ENCODE peak calls at places on chromosomes 16 and 17, in nine cellular contexts. I is hepatocyte, S is cardiac muscle cell, V is mucosa of descending colon, Q is Peyer's patch, B is OCI-LY7, P is right lobe of liver, U is A673, Y is tibial artery. X is an unnamed sample.

GRCh38 chr16:49586466-49586865 is 212.9 kb downstream of the C16orf78 start:
- DNase-seq in I (no peak), S (no peak), V (no peak), Q (no peak), B (no peak), P (no peak), U (no peak), Y (peak; percentile 42), X (no peak)

GRCh38 chr17:72125226-72125651 is 4.4 kb downstream of the SOX9 start:
- DNase-seq in I (no peak), S (peak; percentile 34), V (no peak), Q (no peak), B (no peak), P (no peak), U (no peak), Y (no peak), X (no peak)

GRCh38 chr16:5309946-5310611 is 212.5 kb upstream of the EEF2KMT start:
- DNase-seq in I (no peak), S (no peak), V (no peak), Q (no peak), B (no peak), P (no peak), U (no peak), Y (no peak), X (no peak)

GRCh38 chr16:48963901-48964615 is 317.6 kb downstream of the CBLN1 start:
- DNase-seq in I (peak; percentile 73), S (no peak), V (no peak), Q (no peak), B (no peak), P (no peak), U (no peak), Y (no peak), X (no peak)

GRCh38 chr17:5011928-5012327 is 14.2 kb downstream of the KIF1C start:
- DNase-seq in I (no peak), S (no peak), V (no peak), Q (no peak), B (no peak), P (no peak), U (no peak), Y (no peak), X (no peak)

GRCh38 chr16:50376997-50377396 is 8.2 kb upstream of the BRD7 start:
- DNase-seq in I (no peak), S (no peak), V (no peak), Q (no peak), B (no peak), P (no peak), U (no peak), Y (no peak), X (no peak)

GRCh38 chr17:44502598-44503079 is 567 bp downstream of the GPATCH8 start:
- DNase-seq in I (peak; percentile 34), S (no peak), V (no peak), Q (no peak), B (peak; percentile 21), P (no peak), U (no peak), Y (no peak), X (no peak)

GRCh38 chr16:12025472-12025871 is 48.9 kb downstream of the SNX29 start:
- DNase-seq in I (no peak), S (no peak), V (no peak), Q (no peak), B (no peak), P (no peak), U (peak; percentile 15), Y (no peak), X (no peak)

GRCh38 chr16:89052191-89052787 is 41.4 kb upstream of the ACSF3 start:
- DNase-seq in I (no peak), S (no peak), V (peak; percentile 71), Q (no peak), B (no peak), P (no peak), U (no peak), Y (no peak), X (no peak)

GRCh38 chr16:89921131-89921698 is 1.9 kb upstream of the TUBB3 start:
- DNase-seq in I (no peak), S (no peak), V (peak; percentile 48), Q (no peak), B (peak; percentile 59), P (no peak), U (no peak), Y (no peak), X (no peak)

GRCh38 chr16:2152695-2153506 is 2.7 kb upstream of the TRAF7 start:
- DNase-seq in I (peak; percentile 53), S (peak; percentile 62), V (peak; percentile 73), Q (peak; percentile 79), B (peak; percentile 71), P (peak; percentile 75), U (peak; percentile 49), Y (no peak), X (no peak)

GRCh38 chr16:7025616-7026190 is 306.9 kb upstream of the RBFOX1 start:
- DNase-seq in I (peak; percentile 92), S (peak; percentile 89), V (peak; percentile 60), Q (peak; percentile 71), B (peak; percentile 57), P (peak; percentile 65), U (peak; percentile 69), Y (no peak), X (peak; percentile 83)
- TF ChIP-seq CTCF in I (peak; percentile 73), S (no peak), V (peak; percentile 39), Q (peak; percentile 40), B (peak; percentile 83), P (peak; percentile 69), U (peak; percentile 72), Y (no peak), X (peak; percentile 61)

DNA sequence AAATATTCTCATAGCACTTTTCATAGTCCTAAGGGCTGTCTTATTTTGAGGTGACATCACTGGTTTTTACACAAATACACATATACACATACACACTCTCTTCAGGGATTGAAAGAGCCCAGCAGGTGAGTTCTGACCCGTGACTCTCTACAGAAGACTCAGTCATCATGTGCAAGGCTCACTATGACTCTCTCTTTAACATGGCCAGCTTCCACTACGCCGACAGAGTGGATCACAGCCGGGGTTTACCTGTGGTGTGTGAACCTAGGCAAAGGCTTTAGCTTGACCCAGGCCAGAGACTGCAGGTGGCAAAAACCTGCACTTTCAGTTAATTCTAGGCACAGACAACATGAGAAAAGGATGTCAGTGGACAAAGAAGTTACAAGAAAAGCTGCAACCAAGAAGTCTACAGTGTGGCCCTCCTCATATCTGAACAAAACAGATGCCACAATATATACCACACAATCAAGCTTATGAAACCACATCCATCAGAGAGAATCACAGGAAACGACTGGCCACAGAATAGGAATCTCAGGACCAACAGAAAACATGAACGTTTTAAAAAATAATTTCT is 56.5 kb downstream of the CYTH1 start:
- DNase-seq in I (no peak), S (no peak), V (no peak), Q (no peak), B (peak; percentile 47), P (no peak), U (no peak), Y (no peak), X (no peak)
- H3K4me3 ChIP-seq in I (no peak overlapping the region), S (no peak overlapping the region), V (no peak overlapping the region), Q (no peak overlapping the region), B (peak overlapping the region; percentile 0), P (no peak overlapping the region), U (no peak overlapping the region), Y (no peak overlapping the region), X (no peak overlapping the region)

DNA sequence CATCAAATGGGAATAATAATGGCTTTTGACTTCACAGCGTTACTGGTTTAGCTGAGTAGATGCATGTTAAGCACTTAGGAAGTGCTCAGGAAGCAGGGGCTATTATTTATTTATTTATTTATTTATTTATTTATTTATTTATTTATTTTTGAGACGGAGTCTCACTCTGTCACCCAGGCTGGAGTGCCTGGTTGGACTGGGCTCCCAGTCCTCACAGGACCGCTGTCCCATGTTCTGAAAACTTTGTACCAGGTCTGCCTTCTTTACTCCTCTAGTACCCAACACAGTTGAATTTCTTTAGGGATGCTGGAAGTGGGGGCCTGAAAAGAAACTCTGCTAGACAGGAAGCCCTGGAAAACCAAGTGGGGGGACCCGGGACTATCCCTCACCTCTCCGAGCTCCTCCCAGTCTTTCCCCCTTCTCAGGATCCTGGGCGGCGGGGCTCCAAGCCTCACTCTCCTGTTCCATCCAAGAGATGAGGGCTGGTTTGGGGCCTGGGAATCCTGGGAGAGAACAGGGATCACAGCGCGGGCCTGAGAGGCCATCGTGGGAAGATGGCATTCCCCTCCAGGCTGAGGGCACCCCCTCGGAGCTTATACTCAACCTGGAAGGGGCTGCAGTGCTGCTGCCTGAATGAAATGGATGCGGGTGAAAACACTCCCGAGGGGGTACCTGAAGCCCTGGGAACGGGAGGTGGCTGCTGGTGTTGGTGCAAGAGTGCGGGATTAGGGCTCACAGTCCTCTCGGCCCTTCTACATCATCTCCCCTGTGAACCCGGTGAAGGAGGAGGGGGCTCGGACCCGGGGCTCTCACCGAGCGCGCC is 682 bp downstream of the ZNF688 start:
- DNase-seq in I (peak; percentile 60), S (peak; percentile 76), V (peak; percentile 57), Q (no peak), B (no peak), P (peak; percentile 37), U (no peak), Y (peak; percentile 76), X (peak; percentile 69)
- H3K4me1 ChIP-seq in I (peaks cover 11% of the 10 kb centered on the region), S (peaks cover 8% of the 10 kb centered on the region), V (peaks cover 33% of the 10 kb centered on the region), Q (peaks cover 22% of the 10 kb centered on the region), B (peaks cover 30% of the 10 kb centered on the region), P (peaks cover 2% of the 10 kb centered on the region), U (peaks cover 34% of the 10 kb centered on the region), Y (no peaks in the 10 kb centered on the region), X (peaks cover 17% of the 10 kb centered on the region)

DNA sequence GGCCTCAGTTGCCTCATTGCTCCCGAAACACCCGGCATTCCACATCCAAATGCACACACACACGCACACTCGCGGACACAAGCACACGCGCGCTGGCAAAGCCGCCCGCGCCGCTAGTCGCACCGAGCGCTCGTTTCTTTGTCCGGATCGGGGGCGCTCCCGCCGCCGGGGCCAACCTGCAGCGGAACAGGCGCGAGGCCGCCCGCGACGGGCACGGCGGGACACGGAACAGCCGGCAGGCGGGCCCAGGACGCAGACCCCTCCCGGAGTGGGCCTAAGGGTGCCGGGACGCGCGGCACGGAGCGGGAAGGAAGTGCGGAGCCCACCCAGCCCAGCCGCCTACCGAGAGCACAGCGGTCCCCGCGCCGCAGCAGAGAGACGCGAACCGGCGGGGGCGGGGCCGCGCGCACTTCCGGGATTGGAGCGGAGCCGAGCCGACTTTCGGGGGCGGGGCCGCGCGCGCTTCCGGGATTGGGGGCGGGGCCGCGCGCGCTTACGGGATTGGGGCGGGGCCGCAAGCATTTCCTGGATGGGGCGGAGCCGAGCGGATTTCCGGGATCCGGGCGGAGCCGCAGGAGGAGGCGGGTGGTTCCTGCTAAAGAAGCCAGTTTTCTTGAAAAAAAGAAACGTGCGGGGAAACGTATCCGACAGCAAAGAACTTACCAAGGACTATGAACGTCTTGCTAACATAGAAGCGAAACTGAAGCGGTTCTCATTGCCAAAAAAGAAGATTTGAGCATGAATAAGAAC is at the start of gene CYBC1:
- DNase-seq in I (peak; percentile 98), S (peak; percentile 96), V (peak; percentile 96), Q (peak; percentile 97), B (peak; percentile 99), P (peak; percentile 95), U (peak; percentile 95), Y (peak; percentile 96), X (peak; percentile 96)
- TF ChIP-seq CTCF in I (no peak), S (no peak), V (no peak), Q (no peak), B (no peak), P (no peak), U (no peak), Y (no peak), X (no peak)

DNA sequence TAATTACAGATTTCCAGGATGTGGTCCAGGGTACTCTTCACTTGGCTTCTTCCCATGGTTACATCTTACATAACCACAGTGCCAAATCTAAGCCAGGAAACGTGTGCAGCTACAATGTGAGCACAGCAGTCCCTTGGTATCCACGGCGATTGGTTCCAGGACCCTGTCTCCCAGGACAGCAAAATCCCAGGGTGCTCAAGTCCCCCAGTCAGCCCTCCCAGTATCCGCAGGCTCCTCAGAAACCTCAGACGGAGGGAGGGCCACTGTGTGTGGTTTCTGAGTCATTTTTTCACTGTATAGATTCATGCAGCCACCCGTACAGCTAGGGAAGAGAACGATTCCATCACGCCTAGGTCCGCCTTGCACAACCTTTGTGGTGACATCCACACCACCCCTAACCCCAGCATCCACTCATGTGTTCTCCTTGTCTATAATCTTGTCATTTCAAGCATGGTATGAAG is 11.1 kb upstream of the ATP2C2 start:
- DNase-seq in I (no peak), S (no peak), V (no peak), Q (no peak), B (no peak), P (no peak), U (no peak), Y (no peak), X (no peak)
- H3K4me3 ChIP-seq in I (no peak overlapping the region), S (no peak overlapping the region), V (no peak overlapping the region), Q (no peak overlapping the region), B (no peak overlapping the region), P (no peak overlapping the region), U (no peak overlapping the region), Y (no peak overlapping the region), X (no peak overlapping the region)

X was measured in upper lobe of right lung.